ENCODE peak calls at places on chromosomes 2 and 18, in six cellular contexts. B is right cardiac atrium; S is heart left ventricle; W is CD8-positive, alpha-beta memory T cell; U is mammary epithelial cell; Y is adipocyte. J is an unnamed sample. For H3K4me1 and H3K27me3, the result is how much of the 10 kb centered on the place peaks cover.

GRCh38 chr2:230090978-230091377 is 22.3 kb upstream of the SLC16A14 start:
- DNase-seq in B (no peak), Y (no peak), W (no peak), S (no peak), U (peak), J (peak)

GRCh38 chr18:76679259-76679658 is 143.1 kb upstream of the ZNF236 start:
- DNase-seq in Y (no peak), W (no peak), S (no peak), B (no peak), U (no peak), J (no peak)

GRCh38 chr2:4529738-4530137 is 826.4 kb downstream of the DCDC2C start:
- DNase-seq in W (no peak), B (no peak), S (no peak), Y (no peak), U (no peak), J (no peak)

GRCh38 chr2:147076634-147077033 is 768.2 kb upstream of the ACVR2A start:
- DNase-seq in Y (peak), U (peak), W (no peak), S (no peak), B (no peak), J (peak)

GRCh38 chr18:74624491-74624890 is 26.8 kb downstream of the ZNF407 start:
- DNase-seq in U (no peak), Y (no peak), S (no peak), W (no peak), B (no peak), J (no peak)

GRCh38 chr2:37378411-37378810 is 34.0 kb downstream of the QPCT start:
- DNase-seq in W (no peak), S (no peak), U (peak), B (no peak), Y (peak), J (peak)

GRCh38 chr18:49212819-49213218 is 247.6 kb downstream of the DYM start:
- DNase-seq in S (no peak), U (peak), B (no peak), Y (peak), W (no peak), J (no peak)

GRCh38 chr2:29819570-29819969 is 101.8 kb downstream of the ALK start:
- DNase-seq in W (no peak), Y (no peak), B (no peak), S (no peak), U (no peak), J (no peak)

GRCh38 chr2:169765523-169765922 is 31.9 kb downstream of the KLHL23 start:
- DNase-seq in Y (peak), S (no peak), B (no peak), U (peak), W (no peak), J (peak)

GRCh38 chr2:239381709-239382134 is 19.1 kb downstream of the HDAC4 start:
- DNase-seq in B (no peak), S (peak), U (no peak), W (peak), Y (no peak), J (no peak)

GRCh38 chr18:54191352-54191751 is 33.1 kb downstream of the MBD2 start:
- DNase-seq in B (no peak), U (peak), W (no peak), S (no peak), Y (no peak), J (no peak)

GRCh38 chr18:8602557-8602956 is 6.7 kb upstream of the RAB12 start:
- DNase-seq in W (no peak), B (no peak), U (no peak), Y (no peak), S (no peak), J (no peak)

GRCh38 chr18:8616026-8616401 is 6.8 kb downstream of the RAB12 start:
- DNase-seq in W (no peak), U (peak), S (no peak), B (no peak), Y (no peak), J (peak)

GRCh38 chr2:98747888-98748287 is 17.0 kb upstream of the MGAT4A start:
- DNase-seq in S (no peak), Y (no peak), W (no peak), B (no peak), U (no peak), J (no peak)

GRCh38 chr2:149572102-149572953 is 15.2 kb downstream of the MMADHC start:
- DNase-seq in B (no peak), Y (no peak), S (no peak), W (no peak), U (no peak), J (no peak)

GRCh38 chr18:70195852-70196434 is 9.5 kb downstream of the RTTN start:
- DNase-seq in S (no peak), Y (peak), B (no peak), U (peak), W (no peak), J (peak)

GRCh38 chr2:28400434-28400833 is 7.8 kb downstream of the FOSL2 start:
- DNase-seq in Y (no peak), U (no peak), W (no peak), B (peak), S (no peak), J (no peak)
- H3K4me1 ChIP-seq in Y (half or more), U (half or more), W (under half), B (under half), S (under half), J (under half)

GRCh38 chr2:11481789-11482472 is 16.0 kb upstream of the E2F6 start:
- DNase-seq in S (no peak), U (no peak), W (no peak), B (peak), Y (no peak), J (no peak)
- H3K27me3 ChIP-seq in S (under half), U (under half), W (under half), B (under half), Y (under half), J (half or more)

DNA sequence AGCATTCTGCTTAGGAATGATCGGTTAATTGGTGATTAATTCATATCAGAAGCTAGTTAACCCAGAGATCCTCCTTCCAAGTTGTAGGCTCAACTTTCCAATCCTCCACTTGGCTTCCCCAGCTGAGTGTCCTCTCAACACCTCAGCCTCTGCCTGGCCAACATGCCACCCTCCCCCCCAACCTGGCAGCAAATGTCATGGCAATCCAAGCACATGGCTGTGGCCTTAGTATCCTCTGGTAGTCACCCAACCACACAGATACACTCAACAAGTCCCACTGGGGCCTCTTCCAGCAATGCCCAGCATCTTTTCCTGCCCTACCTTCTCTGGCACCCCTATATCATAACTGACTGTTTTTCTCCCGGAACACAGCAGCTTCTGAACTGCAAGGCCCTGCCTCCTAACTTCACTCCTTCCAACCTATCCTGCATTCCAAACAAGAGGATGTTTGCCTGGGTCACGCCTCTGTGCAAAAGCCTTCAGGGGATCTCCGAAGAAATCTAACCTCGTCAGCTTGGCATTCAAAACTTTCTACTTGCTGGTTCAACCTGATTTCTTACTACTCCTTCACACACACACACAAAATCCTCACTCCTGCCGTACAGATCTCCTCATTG is 195.0 kb downstream of the CYP26B1 start:
- DNase-seq in S (no peak), U (peak), Y (peak), B (no peak), W (no peak), J (peak)
- H3K4me1 ChIP-seq in S (under half), U (under half), Y (under half), B (under half), W (under half), J (under half)

DNA sequence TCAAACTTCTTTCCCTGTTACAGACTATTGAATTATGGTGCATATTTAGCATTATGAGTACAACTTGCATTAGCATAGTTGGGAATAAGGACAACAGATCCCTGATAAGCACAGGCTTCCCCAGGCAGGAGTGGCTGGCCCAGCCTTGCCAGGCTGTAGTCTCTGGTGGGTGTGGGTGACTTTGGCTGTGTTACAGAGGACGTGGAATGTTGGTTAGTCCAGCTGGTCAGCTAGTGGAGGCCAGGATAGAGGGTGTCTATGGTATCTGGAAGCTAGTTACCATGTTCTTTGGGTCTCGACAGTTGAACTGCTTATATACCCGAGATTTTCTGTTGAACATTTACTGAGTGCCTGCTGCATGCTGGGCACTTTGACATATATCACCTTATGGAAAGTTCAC is 4.7 kb downstream of the SH3RF3 start:
- DNase-seq in B (no peak), U (no peak), W (no peak), Y (peak), S (no peak), J (no peak)
- H3K27me3 ChIP-seq in B (under half), U (under half), W (under half), Y (under half), S (under half), J (half or more)

GRCh38 chr2:74417763-74418162 is 3.7 kb downstream of the C2orf81 start:
- DNase-seq in Y (no peak), B (no peak), S (no peak), W (no peak), U (no peak), J (no peak)
- H3K4me1 ChIP-seq in Y (under half), B (under half), S (under half), W (under half), U (under half), J (under half)

DNA sequence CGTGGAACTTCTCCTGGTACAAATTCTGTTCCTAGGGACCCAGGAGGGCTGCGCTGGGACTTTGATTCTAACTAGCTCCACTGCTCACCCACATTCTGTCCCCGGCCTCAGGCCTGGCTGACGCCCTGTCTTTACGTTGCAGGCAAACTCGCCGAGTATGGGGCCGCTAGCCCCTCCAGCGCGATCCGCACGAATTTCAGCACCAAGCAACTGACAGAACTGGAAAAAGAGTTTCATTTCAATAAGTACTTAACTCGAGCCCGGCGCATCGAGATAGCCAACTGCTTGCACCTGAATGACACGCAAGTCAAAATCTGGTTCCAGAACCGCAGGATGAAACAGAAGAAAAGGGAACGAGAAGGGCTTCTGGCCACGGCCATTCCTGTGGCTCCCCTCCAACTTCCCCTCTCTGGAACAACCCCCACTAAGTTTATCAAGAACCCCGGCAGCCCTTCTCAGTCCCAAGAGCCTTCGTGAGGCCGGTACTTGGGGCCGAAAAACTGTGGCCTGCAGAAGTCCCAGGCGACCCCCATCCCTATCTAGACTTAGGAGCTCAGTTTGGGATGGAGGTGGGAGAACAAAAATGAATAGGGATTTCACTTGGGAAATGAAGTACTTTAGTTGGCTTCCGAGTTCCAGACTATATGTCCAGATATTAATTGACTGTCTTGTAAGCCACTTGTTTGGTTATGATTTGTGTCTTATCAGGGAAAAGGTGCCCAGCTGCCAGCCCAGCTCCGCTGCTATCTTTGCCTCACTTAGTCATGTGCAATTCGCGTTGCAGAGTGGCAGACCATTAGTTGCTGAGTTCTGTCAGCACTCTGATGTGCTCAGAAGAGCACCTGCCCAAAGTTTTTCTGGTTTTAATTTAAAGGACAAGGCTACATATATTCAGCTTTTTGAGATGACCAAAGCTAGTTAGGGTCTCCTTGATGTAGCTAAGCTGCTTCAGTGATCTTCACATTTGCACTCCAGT is 1.5 kb downstream of the HOXD1 start:
- DNase-seq in Y (peak), W (no peak), S (no peak), B (peak), U (no peak), J (no peak)
- H3K27me3 ChIP-seq in Y (under half), W (under half), S (half or more), B (under half), U (under half), J (half or more)

DNA sequence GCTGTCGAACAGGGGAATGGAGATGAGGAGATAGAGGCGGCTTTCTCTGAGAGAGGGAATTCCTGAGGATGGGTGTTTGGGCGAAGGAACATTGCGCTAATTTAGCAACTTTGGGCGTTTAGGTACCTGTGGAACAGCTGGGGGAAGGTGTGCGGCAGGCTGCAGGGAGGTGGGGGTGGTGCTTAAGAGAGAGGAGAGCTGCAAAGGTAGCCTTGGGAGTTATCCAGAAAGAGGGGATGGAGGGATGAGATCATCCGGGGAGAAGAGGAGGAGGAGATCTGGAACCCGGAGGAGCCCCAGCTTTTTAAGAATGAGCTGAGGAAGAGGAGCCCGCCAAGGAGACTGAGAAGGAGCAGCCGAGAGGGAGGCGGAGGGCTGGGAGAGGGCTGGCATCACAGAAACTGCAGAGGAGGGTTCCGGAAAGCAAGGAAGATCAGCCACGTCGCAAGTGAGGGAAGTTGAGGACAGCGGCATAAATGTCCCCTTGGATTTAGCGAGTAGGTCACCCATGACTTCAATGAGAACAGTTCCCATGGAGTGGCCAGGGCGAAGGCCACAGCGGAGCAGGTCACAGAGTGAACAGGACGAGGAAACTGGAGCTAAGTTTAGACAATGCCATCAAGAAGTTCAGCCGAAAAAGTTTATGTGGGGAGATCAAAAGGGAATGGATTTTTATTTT is 174.7 kb downstream of the KLHL29 start:
- DNase-seq in S (no peak), U (no peak), W (no peak), B (no peak), Y (no peak), J (no peak)
- H3K4me1 ChIP-seq in S (under half), U (under half), W (under half), B (under half), Y (under half), J (under half)

GRCh38 chr18:77906103-77906502 is 656.5 kb downstream of the GALR1 start:
- DNase-seq in B (no peak), W (no peak), S (no peak), Y (no peak), U (no peak), J (no peak)

GRCh38 chr18:77899972-77900754 is 650.5 kb downstream of the GALR1 start:
- DNase-seq in S (no peak), Y (peak), B (peak), W (peak), U (peak), J (no peak)

GRCh38 chr18:77910347-77910746 is 660.7 kb downstream of the GALR1 start:
- DNase-seq in Y (no peak), S (no peak), U (no peak), B (no peak), W (no peak), J (no peak)

GRCh38 chr18:77905449-77906055 is 655.9 kb downstream of the GALR1 start:
- DNase-seq in Y (no peak), S (no peak), W (no peak), U (no peak), B (no peak), J (no peak)

GRCh38 chr18:77905011-77905410 is 655.4 kb downstream of the GALR1 start:
- DNase-seq in W (no peak), B (no peak), S (no peak), U (no peak), Y (no peak), J (no peak)
- H3K27me3 ChIP-seq in W (under half), B (under half), S (under half), U (under half), Y (under half), J (under half)

GRCh38 chr2:196184919-196185318 is 13.5 kb upstream of the STK17B start:
- DNase-seq in S (no peak), W (peak), B (no peak), U (no peak), Y (no peak), J (no peak)
- H3K4me1 ChIP-seq in S (under half), W (half or more), B (under half), U (under half), Y (under half), J (under half)

GRCh38 chr18:13813271-13813849 is 10.6 kb upstream of the MC5R start:
- DNase-seq in B (peak), Y (peak), S (peak), W (peak), U (peak), J (peak)

GRCh38 chr18:13810950-13811485 is 12.9 kb upstream of the MC5R start:
- DNase-seq in W (no peak), U (no peak), S (no peak), B (no peak), Y (no peak), J (peak)

GRCh38 chr18:13809521-13810252 is 14.3 kb upstream of the MC5R start:
- DNase-seq in U (no peak), B (no peak), W (no peak), Y (no peak), S (no peak), J (no peak)

GRCh38 chr18:13809025-13809384 is 14.9 kb upstream of the MC5R start:
- DNase-seq in S (no peak), B (no peak), W (no peak), U (no peak), Y (no peak), J (no peak)

DNA sequence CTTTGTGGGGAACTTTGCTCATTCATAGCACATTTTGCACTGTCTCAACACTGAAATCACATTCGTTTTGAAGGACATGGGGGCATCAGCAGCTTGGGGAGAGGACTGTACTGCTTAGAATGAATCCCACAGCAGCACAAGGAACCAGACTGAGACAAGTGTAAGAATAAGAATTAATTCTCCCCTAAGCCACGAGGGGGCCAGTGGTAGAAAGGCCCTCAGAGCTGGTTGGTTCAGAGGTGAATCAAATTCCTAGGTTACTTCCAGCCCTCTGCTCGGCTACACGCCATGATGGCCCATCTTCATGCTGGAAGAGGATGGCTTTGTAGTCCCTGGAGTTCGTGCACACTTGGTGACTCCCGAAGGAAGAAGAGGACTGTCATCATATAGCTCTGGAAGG is 12.0 kb upstream of the MC5R start:
- DNase-seq in Y (no peak), B (no peak), U (no peak), W (no peak), S (no peak), J (no peak)
- H3K27me3 ChIP-seq in Y (under half), B (under half), U (under half), W (under half), S (under half), J (under half)